ENCODE peak calls at places on chromosomes 7 and 10, in nine cellular contexts. I is endodermal cell, D is PC-3, B is A549, M is body of pancreas, K is lower leg skin, N is mammary epithelial cell, P is AG04449, X is progenitor cell of endocrine pancreas. G is an unnamed sample.

GRCh38 chr10:48464871-48465736 is 139.8 kb downstream of the ARHGAP22 start:
- DNase-seq in N (peak), I (peak), P (no peak), D (no peak), M (peak), X (no peak), B (no peak), K (peak), G (no peak)

GRCh38 chr7:88111136-88111748 is 108.6 kb downstream of the SRI start:
- DNase-seq in P (peak), X (no peak), N (peak), M (no peak), B (peak), I (no peak), K (no peak), D (peak), G (peak)

GRCh38 chr10:69475433-69475830 is 24.2 kb downstream of the TSPAN15 start:
- DNase-seq in B (no peak), D (no peak), M (no peak), I (no peak), X (no peak), P (no peak), N (no peak), K (no peak), G (no peak)

GRCh38 chr10:88271736-88272135 is 311.4 kb downstream of the RNLS start:
- DNase-seq in I (no peak), B (no peak), K (no peak), X (no peak), M (no peak), D (no peak), P (no peak), N (peak), G (no peak)

GRCh38 chr10:62815373-62816111 is 624 bp downstream of the EGR2 start:
- DNase-seq in K (no peak), I (peak), X (peak), M (peak), B (peak), D (no peak), N (peak), P (no peak), G (no peak)

GRCh38 chr10:16105082-16105481 is 244.8 kb upstream of the MINDY3 start:
- DNase-seq in D (peak), K (no peak), I (no peak), P (no peak), X (no peak), M (no peak), N (peak), B (no peak), G (no peak)

GRCh38 chr7:74598558-74598957 is 59.0 kb upstream of the GTF2I start:
- DNase-seq in N (peak), X (no peak), B (no peak), P (no peak), I (no peak), K (no peak), D (peak), M (no peak), G (no peak)

GRCh38 chr10:124324856-124325657 is 93.7 kb downstream of the OAT start:
- DNase-seq in M (no peak), P (no peak), B (no peak), K (peak), N (no peak), D (no peak), I (peak), X (no peak), G (no peak)

GRCh38 chr10:102596506-102596971 is 47.7 kb upstream of the TRIM8 start:
- DNase-seq in P (no peak), K (no peak), D (peak), N (peak), I (peak), X (no peak), M (peak), B (peak), G (peak)

GRCh38 chr10:71077796-71078453 is 134.4 kb upstream of the UNC5B start:
- DNase-seq in B (no peak), D (no peak), K (peak), X (peak), M (no peak), P (no peak), N (no peak), I (peak), G (no peak)

GRCh38 chr10:123576706-123577105 is 89.4 kb upstream of the GPR26 start:
- DNase-seq in B (no peak), X (no peak), M (no peak), D (no peak), N (no peak), I (peak), K (peak), P (no peak), G (no peak)

GRCh38 chr7:15476101-15476918 is 85.5 kb downstream of the AGMO start:
- DNase-seq in N (no peak), M (no peak), K (no peak), P (no peak), X (no peak), B (no peak), D (no peak), I (no peak), G (no peak)

GRCh38 chr10:101018600-101019439 is 12.1 kb downstream of the PDZD7 start:
- DNase-seq in N (peak), I (peak), M (peak), P (no peak), B (peak), K (peak), X (peak), D (peak), G (peak)

GRCh38 chr7:47651355-47652317 is 69.7 kb upstream of the TNS3 start:
- DNase-seq in P (peak), D (peak), I (no peak), N (peak), M (no peak), K (no peak), B (peak), X (no peak), G (no peak)

GRCh38 chr10:119818889-119819270 is 53.8 kb downstream of the MCMBP start:
- DNase-seq in D (no peak), X (no peak), K (no peak), I (no peak), B (no peak), P (no peak), M (no peak), N (no peak), G (no peak)

GRCh38 chr7:2289621-2290020 is 24.6 kb downstream of the SNX8 start:
- DNase-seq in B (no peak), N (no peak), I (no peak), D (no peak), M (no peak), K (no peak), X (no peak), P (no peak), G (no peak)

GRCh38 chr10:91374054-91374453 is 36.1 kb upstream of the HECTD2 start:
- DNase-seq in I (no peak), P (no peak), M (no peak), B (no peak), D (no peak), N (no peak), K (no peak), X (no peak), G (no peak)

GRCh38 chr7:28771901-28772622 is 186.1 kb downstream of the TRIL start:
- DNase-seq in M (no peak), X (no peak), B (no peak), D (no peak), P (no peak), N (no peak), K (no peak), I (no peak), G (no peak)

GRCh38 chr10:14653271-14654161 is 121.2 kb downstream of the FAM107B start:
- DNase-seq in P (peak), I (peak), D (peak), X (no peak), M (peak), K (no peak), N (peak), B (peak), G (no peak)

GRCh38 chr10:7230036-7230435 is 180.8 kb downstream of the SFMBT2 start:
- DNase-seq in I (no peak), D (no peak), X (no peak), K (no peak), P (no peak), B (no peak), M (no peak), N (no peak), G (no peak)

GRCh38 chr10:71587941-71588573 is 131.5 kb downstream of the C10orf105 start:
- DNase-seq in D (no peak), I (no peak), P (no peak), N (no peak), K (no peak), X (no peak), B (no peak), M (no peak), G (no peak)

GRCh38 chr10:79162861-79163662 is 94.3 kb downstream of the ZMIZ1 start:
- DNase-seq in N (peak), X (no peak), P (no peak), M (peak), K (no peak), I (no peak), D (peak), B (peak), G (no peak)

GRCh38 chr10:104824378-104825006 is 183.4 kb downstream of the SORCS3 start:
- DNase-seq in K (no peak), N (peak), P (no peak), M (no peak), I (peak), D (peak), X (peak), B (peak), G (peak)

GRCh38 chr10:90674461-90674860 is 183.4 kb downstream of the HTR7 start:
- DNase-seq in P (no peak), M (no peak), K (no peak), N (no peak), X (no peak), B (no peak), D (no peak), I (no peak), G (no peak)

GRCh38 chr7:16688249-16688648 is 42.3 kb downstream of the BZW2 start:
- DNase-seq in B (peak), I (no peak), K (no peak), P (no peak), M (no peak), D (peak), N (peak), X (no peak), G (no peak)
- TF ChIP-seq CTCF in B (no peak), I (no peak), K (no peak), P (no peak), M (no peak), D (no peak), N (no peak), X (no peak), G (no peak)

GRCh38 chr10:96636546-96636945 is 49.7 kb upstream of the TM9SF3 start:
- DNase-seq in D (no peak), I (no peak), N (no peak), X (no peak), P (no peak), K (no peak), B (no peak), M (no peak), G (no peak)
- TF ChIP-seq CTCF in D (no peak), I (no peak), N (no peak), X (no peak), P (no peak), K (no peak), B (no peak), M (no peak), G (no peak)

GRCh38 chr7:9083837-9084236 is 650.4 kb downstream of the NXPH1 start:
- DNase-seq in B (no peak), D (peak), N (no peak), P (no peak), K (no peak), I (no peak), X (no peak), M (no peak), G (no peak)
- TF ChIP-seq CTCF in B (no peak), D (no peak), N (no peak), P (no peak), K (no peak), I (peak), X (no peak), M (no peak), G (no peak)

GRCh38 chr7:101216001-101216859 is 1.2 kb downstream of the PLOD3 start:
- DNase-seq in N (no peak), X (no peak), P (no peak), M (no peak), D (peak), I (no peak), K (no peak), B (no peak), G (no peak)

GRCh38 chr7:101218236-101219130 is 518 bp downstream of the ZNHIT1 start:
- DNase-seq in D (no peak), P (no peak), X (no peak), N (no peak), B (no peak), K (no peak), M (peak), I (no peak), G (no peak)

GRCh38 chr7:101216860-101217387 is 457 bp downstream of the PLOD3 start:
- DNase-seq in M (no peak), N (peak), D (no peak), X (peak), B (no peak), K (no peak), P (no peak), I (no peak), G (no peak)

GRCh38 chr7:101220295-101220694 is 2.3 kb downstream of the ZNHIT1 start:
- DNase-seq in M (no peak), K (no peak), I (no peak), N (no peak), X (no peak), B (no peak), D (no peak), P (no peak), G (no peak)

DNA sequence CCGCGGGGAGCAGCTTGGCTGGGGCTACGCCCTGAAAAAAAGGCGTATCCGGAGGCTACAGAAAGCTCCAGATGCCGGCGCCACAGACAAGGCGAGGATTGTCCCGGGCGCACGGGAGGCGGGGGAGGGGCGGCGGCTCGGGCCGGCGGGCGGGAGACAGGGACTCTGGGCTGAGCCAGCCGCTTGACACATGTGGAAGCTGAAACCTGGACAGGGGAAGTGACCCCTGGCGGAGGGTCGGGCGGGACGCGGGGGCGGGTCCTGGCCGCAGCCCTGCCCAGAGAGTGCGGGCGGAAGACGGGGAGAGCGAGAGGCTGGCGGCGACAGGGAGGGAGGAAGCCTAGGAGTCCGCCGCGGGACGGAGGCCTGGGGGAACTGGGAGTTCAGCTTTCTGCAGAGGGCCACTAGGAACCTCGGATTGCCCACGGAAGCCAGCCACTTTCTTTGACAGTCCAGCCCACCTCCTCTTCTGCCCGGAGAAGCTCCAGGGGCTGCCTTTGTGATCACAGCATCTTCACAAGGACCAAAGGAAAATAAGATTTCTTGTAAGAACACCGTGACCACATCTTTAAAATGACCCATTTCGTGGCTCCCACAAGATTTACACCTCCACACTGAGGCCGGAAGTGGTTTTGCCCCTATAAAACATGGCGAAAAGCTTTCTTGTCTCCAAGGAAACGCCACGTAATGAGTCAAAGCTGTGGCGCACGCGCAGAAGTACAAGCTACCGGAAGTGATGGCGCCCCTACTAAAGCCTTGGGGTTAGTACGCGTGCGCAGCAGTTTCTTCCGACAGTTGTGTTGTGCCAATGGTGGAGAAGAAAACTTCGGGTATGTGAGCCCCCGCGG is at the start of the genes PLOD3 and ZNHIT1:
- DNase-seq in K (peak), X (peak), I (peak), M (peak), B (peak), P (peak), D (peak), N (peak), G (peak)
- TF ChIP-seq CTCF in K (no peak), X (no peak), I (peak), M (peak), B (no peak), P (peak), D (no peak), N (no peak), G (peak)

GRCh38 chr10:4698075-4698474 is 127.9 kb upstream of the AKR1E2 start:
- DNase-seq in P (no peak), D (no peak), N (no peak), M (no peak), I (no peak), X (no peak), B (no peak), K (no peak), G (no peak)

GRCh38 chr10:4701016-4701415 is 125.0 kb upstream of the AKR1E2 start:
- DNase-seq in N (no peak), M (no peak), D (peak), P (no peak), K (no peak), I (no peak), B (no peak), X (no peak), G (no peak)

GRCh38 chr10:4704034-4704545 is 121.9 kb upstream of the AKR1E2 start:
- DNase-seq in N (peak), D (peak), K (no peak), I (no peak), M (peak), B (peak), P (peak), X (no peak), G (no peak)

GRCh38 chr10:4699950-4700730 is 125.9 kb upstream of the AKR1E2 start:
- DNase-seq in I (no peak), D (no peak), N (no peak), P (no peak), B (no peak), K (no peak), X (no peak), M (no peak), G (no peak)
- TF ChIP-seq CTCF in I (no peak), D (no peak), N (no peak), P (no peak), B (no peak), K (no peak), X (no peak), M (no peak), G (no peak)

GRCh38 chr7:116862234-116863167 is at the start of gene CAPZA2:
- DNase-seq in P (peak), D (peak), I (peak), X (peak), B (peak), N (peak), M (peak), K (peak), G (peak)
- TF ChIP-seq CTCF in P (peak), D (no peak), I (peak), X (peak), B (no peak), N (no peak), M (peak), K (no peak), G (no peak)

GRCh38 chr10:60594476-60595051 is 183.7 kb upstream of the CDK1 start:
- DNase-seq in N (peak), X (no peak), K (no peak), P (no peak), I (peak), B (peak), D (peak), M (no peak), G (no peak)
- TF ChIP-seq CTCF in N (peak), X (peak), K (no peak), P (peak), I (peak), B (no peak), D (peak), M (no peak), G (no peak)

GRCh38 chr10:113780681-113781250 is 29.3 kb downstream of the PLEKHS1 start:
- DNase-seq in B (no peak), M (no peak), K (no peak), I (no peak), P (no peak), N (no peak), D (no peak), X (no peak), G (peak)
- TF ChIP-seq CTCF in B (no peak), M (no peak), K (no peak), I (peak), P (no peak), N (no peak), D (no peak), X (no peak), G (no peak)

GRCh38 chr7:45580053-45580872 is 6.1 kb downstream of the ADCY1 start:
- DNase-seq in K (peak), N (no peak), B (peak), X (no peak), M (no peak), D (no peak), P (no peak), I (peak), G (no peak)
- TF ChIP-seq CTCF in K (no peak), N (peak), B (no peak), X (peak), M (peak), D (peak), P (peak), I (peak), G (peak)

GRCh38 chr10:116625845-116626244 is 5.1 kb downstream of the PNLIPRP2 start:
- DNase-seq in D (no peak), B (no peak), X (no peak), K (no peak), P (no peak), N (no peak), M (peak), I (no peak), G (no peak)
- TF ChIP-seq CTCF in D (no peak), B (no peak), X (no peak), K (no peak), P (no peak), N (no peak), M (no peak), I (no peak), G (no peak)

G was measured in GM10248.